ENCODE peak calls at places on chromosomes 2 and 18, in four cellular contexts. Q is endothelial cell of umbilical vein, Z is GM19239, D is thoracic aorta. T is an unnamed sample.
A peak's percentile ranks its signal among the peaks of the same experiment; 100 is the strongest.

GRCh38 chr2:55232863-55233657 is 572 bp downstream of the RPS27A start:
- DNase-seq in D (no peak), Z (no peak), Q (peak; percentile 40), T (no peak)

GRCh38 chr2:106798826-106799552 is 87.0 kb downstream of the ST6GAL2 start:
- DNase-seq in Q (no peak), Z (no peak), D (no peak), T (no peak)

GRCh38 chr18:45050712-45051639 is 370.3 kb downstream of the SETBP1 start:
- DNase-seq in Z (no peak), Q (peak; percentile 86), D (no peak), T (no peak)

GRCh38 chr2:136051001-136051724 is 65.7 kb upstream of the DARS1 start:
- DNase-seq in D (no peak), Q (no peak), Z (no peak), T (no peak)

GRCh38 chr18:3824101-3824500 is 374.1 kb downstream of the TGIF1 start:
- DNase-seq in D (no peak), Q (no peak), Z (no peak), T (no peak)

GRCh38 chr2:219402665-219403515 is 15.2 kb upstream of the DNPEP start:
- DNase-seq in Z (peak; percentile 61), D (peak; percentile 56), Q (peak; percentile 64), T (no peak)

GRCh38 chr2:156695020-156695419 is 258.8 kb downstream of the GPD2 start:
- DNase-seq in D (no peak), Q (no peak), Z (no peak), T (no peak)

GRCh38 chr2:65311049-65311448 is 83.4 kb downstream of the ACTR2 start:
- DNase-seq in D (no peak), Z (no peak), Q (no peak), T (no peak)

GRCh38 chr2:26269571-26270170 is 24.9 kb downstream of the HADHB start:
- DNase-seq in Z (no peak), D (no peak), Q (no peak), T (no peak)

T was measured in omental fat pad.